ENCODE peak calls at places on chromosomes 16 and 17, in four cellular contexts. O is IMR-90, A is K562, Q is GM12878. D is an unnamed sample.

GRCh38 chr16:57045694-57046381 is 46.5 kb upstream of the CPNE2 start:
- DNase-seq in O (peak), A (peak), Q (peak), D (peak)

GRCh38 chr16:74710401-74710800 is 9.7 kb upstream of the MLKL start:
- DNase-seq in O (no peak), A (no peak), Q (no peak), D (no peak)

GRCh38 chr17:21066394-21066793 is 23.6 kb upstream of the USP22 start:
- DNase-seq in O (no peak), Q (no peak), A (no peak), D (no peak)

GRCh38 chr17:59769891-59770290 is 62.4 kb downstream of the VMP1 start:
- DNase-seq in Q (no peak), O (no peak), A (no peak), D (peak)

GRCh38 chr17:21239680-21240374 is 13.4 kb downstream of the NATD1 start:
- DNase-seq in A (peak), O (peak), Q (no peak), D (no peak)

GRCh38 chr16:9081843-9082242 is 9.6 kb upstream of the HAPSTR1 start:
- DNase-seq in A (no peak), O (no peak), Q (no peak), D (no peak)

GRCh38 chr17:73820686-73821448 is 176.6 kb upstream of the SDK2 start:
- DNase-seq in Q (no peak), O (no peak), A (no peak), D (no peak)

GRCh38 chr17:80381416-80381923 is 33.5 kb upstream of the ENDOV start:
- DNase-seq in Q (no peak), O (no peak), A (no peak), D (no peak)

GRCh38 chr16:84979516-84979915 is 31.8 kb downstream of the ZDHHC7 start:
- DNase-seq in Q (no peak), O (peak), A (no peak), D (no peak)

GRCh38 chr16:87877942-87878507 is 8.7 kb upstream of the SLC7A5 start:
- DNase-seq in Q (no peak), O (no peak), A (no peak), D (no peak)

GRCh38 chr16:89478576-89479221 is 11.7 kb downstream of the ANKRD11 start:
- DNase-seq in Q (no peak), O (peak), A (no peak), D (no peak)

GRCh38 chr17:78450696-78451344 is 72.4 kb downstream of the PGS1 start:
- DNase-seq in A (no peak), Q (no peak), O (no peak), D (no peak)

GRCh38 chr16:9836118-9836736 is 346.0 kb downstream of the GRIN2A start:
- DNase-seq in A (peak), O (no peak), Q (no peak), D (peak)

GRCh38 chr16:69564845-69565610 is 738 bp upstream of the NFAT5 start:
- DNase-seq in Q (no peak), A (no peak), O (no peak), D (peak)

GRCh38 chr16:75996491-75996890 is 270.2 kb upstream of the CPHXL start:
- DNase-seq in A (no peak), O (no peak), Q (no peak), D (no peak)

GRCh38 chr16:82138478-82139285 is 31.3 kb downstream of the MPHOSPH6 start:
- DNase-seq in A (no peak), Q (no peak), O (no peak), D (no peak)

GRCh38 chr16:24088767-24089166 is 167.4 kb upstream of the CACNG3 start:
- DNase-seq in O (no peak), A (no peak), Q (no peak), D (no peak)

GRCh38 chr17:3636154-3636907 is at the start of the genes CTNS and SHPK:
- DNase-seq in A (peak), O (peak), Q (peak), D (peak)

GRCh38 chr17:29582254-29582765 is 7.1 kb downstream of the GIT1 start:
- DNase-seq in O (no peak), A (no peak), Q (no peak), D (no peak)
- H3K4me2 ChIP-seq in O (no peak), A (no peak), Q (no peak), D (no peak)

GRCh38 chr17:50062323-50063243 is 6.7 kb downstream of the ITGA3 start:
- DNase-seq in Q (no peak), A (no peak), O (peak), D (no peak)
- TF ChIP-seq FOS in Q (no peak), A (no peak), O (no peak), D (no peak)

GRCh38 chr17:49851387-49852291 is 3.8 kb upstream of the TAC4 start:
- DNase-seq in O (peak), A (peak), Q (no peak), D (peak)
- H2AFZ ChIP-seq in O (peak), A (peak), Q (peak), D (peak)

GRCh38 chr16:11627292-11627663 is 40.6 kb upstream of the LITAF start:
- DNase-seq in Q (no peak), O (no peak), A (no peak), D (no peak)
- H3K4me2 ChIP-seq in Q (no peak), O (no peak), A (no peak), D (no peak)